ENCODE peak calls at places on chromosomes 2 and 18, in seven cellular contexts. One of them, this sample, is unnamed.

GRCh38 chr2:161017780-161018440 is 142.3 kb upstream of the TANK start:
- DNase-seq in NCI-H2081: no peak
- DNase-seq in adrenal gland: no peak
- DNase-seq in activated T-helper 1 cell treated with anti-CD3 and anti-CD28 coated beads, Interleukin-2, amount 50 U/mL, for 16 hours: no peak
- DNase-seq in choroid plexus epithelial cell: peak
- DNase-seq in stimulated activated naive B cell treated with anti-CD40 and anti-IgM and Interleukin-4, amounts not matched to agents 10 μg/mL and 1 μg/mL and 100 μg/mL, for 72 hours: no peak
- DNase-seq in activated CD8-positive, alpha-beta memory T cell treated with anti-CD3 and anti-CD28 coated beads, Interleukin-2, amount 10 ng/mL, durations not matched to agents 7 days and 5 days: no peak
- DNase-seq in this sample: no peak

GRCh38 chr2:230631470-230631869 is 81.2 kb upstream of the CAB39 start:
- DNase-seq in stimulated activated naive B cell treated with anti-CD40 and anti-IgM and Interleukin-4, amounts not matched to agents 10 μg/mL and 1 μg/mL and 100 μg/mL, for 72 hours: no peak
- DNase-seq in activated T-helper 1 cell treated with anti-CD3 and anti-CD28 coated beads, Interleukin-2, amount 50 U/mL, for 16 hours: no peak
- DNase-seq in adrenal gland: no peak
- DNase-seq in activated CD8-positive, alpha-beta memory T cell treated with anti-CD3 and anti-CD28 coated beads, Interleukin-2, amount 10 ng/mL, durations not matched to agents 7 days and 5 days: no peak
- DNase-seq in choroid plexus epithelial cell: no peak
- DNase-seq in NCI-H2081: no peak
- DNase-seq in this sample: no peak

GRCh38 chr2:25912851-25913695 is 34.8 kb upstream of the ASXL2 start:
- DNase-seq in choroid plexus epithelial cell: peak
- DNase-seq in activated CD8-positive, alpha-beta memory T cell treated with anti-CD3 and anti-CD28 coated beads, Interleukin-2, amount 10 ng/mL, durations not matched to agents 7 days and 5 days: no peak
- DNase-seq in NCI-H2081: no peak
- DNase-seq in stimulated activated naive B cell treated with anti-CD40 and anti-IgM and Interleukin-4, amounts not matched to agents 10 μg/mL and 1 μg/mL and 100 μg/mL, for 72 hours: no peak
- DNase-seq in adrenal gland: no peak
- DNase-seq in activated T-helper 1 cell treated with anti-CD3 and anti-CD28 coated beads, Interleukin-2, amount 50 U/mL, for 16 hours: no peak
- DNase-seq in this sample: no peak

GRCh38 chr2:240846881-240847601 is 21.6 kb upstream of the AGXT start:
- DNase-seq in NCI-H2081: no peak
- DNase-seq in stimulated activated naive B cell treated with anti-CD40 and anti-IgM and Interleukin-4, amounts not matched to agents 10 μg/mL and 1 μg/mL and 100 μg/mL, for 72 hours: no peak
- DNase-seq in choroid plexus epithelial cell: no peak
- DNase-seq in adrenal gland: no peak
- DNase-seq in activated T-helper 1 cell treated with anti-CD3 and anti-CD28 coated beads, Interleukin-2, amount 50 U/mL, for 16 hours: no peak
- DNase-seq in activated CD8-positive, alpha-beta memory T cell treated with anti-CD3 and anti-CD28 coated beads, Interleukin-2, amount 10 ng/mL, durations not matched to agents 7 days and 5 days: no peak
- DNase-seq in this sample: no peak

GRCh38 chr18:11909597-11910026 is 1.5 kb upstream of the MPPE1 start:
- DNase-seq in stimulated activated naive B cell treated with anti-CD40 and anti-IgM and Interleukin-4, amounts not matched to agents 10 μg/mL and 1 μg/mL and 100 μg/mL, for 72 hours: no peak
- DNase-seq in choroid plexus epithelial cell: no peak
- DNase-seq in activated T-helper 1 cell treated with anti-CD3 and anti-CD28 coated beads, Interleukin-2, amount 50 U/mL, for 16 hours: no peak
- DNase-seq in activated CD8-positive, alpha-beta memory T cell treated with anti-CD3 and anti-CD28 coated beads, Interleukin-2, amount 10 ng/mL, durations not matched to agents 7 days and 5 days: no peak
- DNase-seq in NCI-H2081: no peak
- DNase-seq in adrenal gland: peak
- DNase-seq in this sample: no peak

GRCh38 chr18:63994783-63995399 is 25.0 kb downstream of the SERPINB8 start:
- DNase-seq in adrenal gland: peak
- DNase-seq in choroid plexus epithelial cell: peak
- DNase-seq in NCI-H2081: no peak
- DNase-seq in activated CD8-positive, alpha-beta memory T cell treated with anti-CD3 and anti-CD28 coated beads, Interleukin-2, amount 10 ng/mL, durations not matched to agents 7 days and 5 days: peak
- DNase-seq in activated T-helper 1 cell treated with anti-CD3 and anti-CD28 coated beads, Interleukin-2, amount 50 U/mL, for 16 hours: no peak
- DNase-seq in stimulated activated naive B cell treated with anti-CD40 and anti-IgM and Interleukin-4, amounts not matched to agents 10 μg/mL and 1 μg/mL and 100 μg/mL, for 72 hours: peak
- DNase-seq in this sample: no peak

GRCh38 chr2:102735431-102736130 is 26.2 kb upstream of the TMEM182 start:
- DNase-seq in choroid plexus epithelial cell: peak
- DNase-seq in activated CD8-positive, alpha-beta memory T cell treated with anti-CD3 and anti-CD28 coated beads, Interleukin-2, amount 10 ng/mL, durations not matched to agents 7 days and 5 days: no peak
- DNase-seq in adrenal gland: no peak
- DNase-seq in NCI-H2081: no peak
- DNase-seq in activated T-helper 1 cell treated with anti-CD3 and anti-CD28 coated beads, Interleukin-2, amount 50 U/mL, for 16 hours: no peak
- DNase-seq in stimulated activated naive B cell treated with anti-CD40 and anti-IgM and Interleukin-4, amounts not matched to agents 10 μg/mL and 1 μg/mL and 100 μg/mL, for 72 hours: no peak
- DNase-seq in this sample: no peak

GRCh38 chr2:69013837-69014796 is 1.1 kb downstream of the ANTXR1 start:
- DNase-seq in adrenal gland: no peak
- DNase-seq in NCI-H2081: no peak
- DNase-seq in choroid plexus epithelial cell: peak
- DNase-seq in activated T-helper 1 cell treated with anti-CD3 and anti-CD28 coated beads, Interleukin-2, amount 50 U/mL, for 16 hours: no peak
- DNase-seq in activated CD8-positive, alpha-beta memory T cell treated with anti-CD3 and anti-CD28 coated beads, Interleukin-2, amount 10 ng/mL, durations not matched to agents 7 days and 5 days: no peak
- DNase-seq in stimulated activated naive B cell treated with anti-CD40 and anti-IgM and Interleukin-4, amounts not matched to agents 10 μg/mL and 1 μg/mL and 100 μg/mL, for 72 hours: no peak
- DNase-seq in this sample: no peak

GRCh38 chr2:174683392-174683759 is 80.9 kb downstream of the CHRNA1 start:
- DNase-seq in choroid plexus epithelial cell: peak
- DNase-seq in stimulated activated naive B cell treated with anti-CD40 and anti-IgM and Interleukin-4, amounts not matched to agents 10 μg/mL and 1 μg/mL and 100 μg/mL, for 72 hours: no peak
- DNase-seq in NCI-H2081: no peak
- DNase-seq in activated T-helper 1 cell treated with anti-CD3 and anti-CD28 coated beads, Interleukin-2, amount 50 U/mL, for 16 hours: no peak
- DNase-seq in adrenal gland: no peak
- DNase-seq in activated CD8-positive, alpha-beta memory T cell treated with anti-CD3 and anti-CD28 coated beads, Interleukin-2, amount 10 ng/mL, durations not matched to agents 7 days and 5 days: no peak
- DNase-seq in this sample: no peak

GRCh38 chr2:34096552-34097171 is 497.6 kb upstream of the FAM98A start:
- DNase-seq in stimulated activated naive B cell treated with anti-CD40 and anti-IgM and Interleukin-4, amounts not matched to agents 10 μg/mL and 1 μg/mL and 100 μg/mL, for 72 hours: peak
- DNase-seq in NCI-H2081: peak
- DNase-seq in activated T-helper 1 cell treated with anti-CD3 and anti-CD28 coated beads, Interleukin-2, amount 50 U/mL, for 16 hours: no peak
- DNase-seq in adrenal gland: peak
- DNase-seq in activated CD8-positive, alpha-beta memory T cell treated with anti-CD3 and anti-CD28 coated beads, Interleukin-2, amount 10 ng/mL, durations not matched to agents 7 days and 5 days: peak
- DNase-seq in choroid plexus epithelial cell: peak
- DNase-seq in this sample: peak

GRCh38 chr2:240402566-240403295 is 32.7 kb upstream of the GPC1 start:
- DNase-seq in NCI-H2081: no peak
- DNase-seq in stimulated activated naive B cell treated with anti-CD40 and anti-IgM and Interleukin-4, amounts not matched to agents 10 μg/mL and 1 μg/mL and 100 μg/mL, for 72 hours: no peak
- DNase-seq in activated CD8-positive, alpha-beta memory T cell treated with anti-CD3 and anti-CD28 coated beads, Interleukin-2, amount 10 ng/mL, durations not matched to agents 7 days and 5 days: no peak
- DNase-seq in activated T-helper 1 cell treated with anti-CD3 and anti-CD28 coated beads, Interleukin-2, amount 50 U/mL, for 16 hours: no peak
- DNase-seq in adrenal gland: peak
- DNase-seq in choroid plexus epithelial cell: no peak
- DNase-seq in this sample: no peak

GRCh38 chr18:57218281-57218680 is 71.4 kb downstream of the BOD1L2 start:
- DNase-seq in activated CD8-positive, alpha-beta memory T cell treated with anti-CD3 and anti-CD28 coated beads, Interleukin-2, amount 10 ng/mL, durations not matched to agents 7 days and 5 days: no peak
- DNase-seq in activated T-helper 1 cell treated with anti-CD3 and anti-CD28 coated beads, Interleukin-2, amount 50 U/mL, for 16 hours: no peak
- DNase-seq in NCI-H2081: no peak
- DNase-seq in adrenal gland: no peak
- DNase-seq in stimulated activated naive B cell treated with anti-CD40 and anti-IgM and Interleukin-4, amounts not matched to agents 10 μg/mL and 1 μg/mL and 100 μg/mL, for 72 hours: no peak
- DNase-seq in choroid plexus epithelial cell: no peak
- DNase-seq in this sample: no peak

GRCh38 chr2:73992036-73992435 is 7.3 kb downstream of the TET3 start:
- DNase-seq in adrenal gland: no peak
- DNase-seq in choroid plexus epithelial cell: no peak
- DNase-seq in NCI-H2081: no peak
- DNase-seq in activated CD8-positive, alpha-beta memory T cell treated with anti-CD3 and anti-CD28 coated beads, Interleukin-2, amount 10 ng/mL, durations not matched to agents 7 days and 5 days: no peak
- DNase-seq in stimulated activated naive B cell treated with anti-CD40 and anti-IgM and Interleukin-4, amounts not matched to agents 10 μg/mL and 1 μg/mL and 100 μg/mL, for 72 hours: no peak
- DNase-seq in activated T-helper 1 cell treated with anti-CD3 and anti-CD28 coated beads, Interleukin-2, amount 50 U/mL, for 16 hours: no peak
- DNase-seq in this sample: no peak

GRCh38 chr2:223500690-223501089 is 101.5 kb downstream of the SCG2 start:
- DNase-seq in activated CD8-positive, alpha-beta memory T cell treated with anti-CD3 and anti-CD28 coated beads, Interleukin-2, amount 10 ng/mL, durations not matched to agents 7 days and 5 days: no peak
- DNase-seq in activated T-helper 1 cell treated with anti-CD3 and anti-CD28 coated beads, Interleukin-2, amount 50 U/mL, for 16 hours: no peak
- DNase-seq in adrenal gland: no peak
- DNase-seq in NCI-H2081: no peak
- DNase-seq in stimulated activated naive B cell treated with anti-CD40 and anti-IgM and Interleukin-4, amounts not matched to agents 10 μg/mL and 1 μg/mL and 100 μg/mL, for 72 hours: no peak
- DNase-seq in choroid plexus epithelial cell: no peak
- DNase-seq in this sample: no peak

GRCh38 chr18:13452448-13452811 is 233.9 kb downstream of the LDLRAD4 start:
- DNase-seq in activated T-helper 1 cell treated with anti-CD3 and anti-CD28 coated beads, Interleukin-2, amount 50 U/mL, for 16 hours: no peak
- DNase-seq in adrenal gland: peak
- DNase-seq in activated CD8-positive, alpha-beta memory T cell treated with anti-CD3 and anti-CD28 coated beads, Interleukin-2, amount 10 ng/mL, durations not matched to agents 7 days and 5 days: no peak
- DNase-seq in NCI-H2081: no peak
- DNase-seq in choroid plexus epithelial cell: peak
- DNase-seq in stimulated activated naive B cell treated with anti-CD40 and anti-IgM and Interleukin-4, amounts not matched to agents 10 μg/mL and 1 μg/mL and 100 μg/mL, for 72 hours: no peak
- DNase-seq in this sample: no peak

GRCh38 chr18:31482051-31482450 is 15.9 kb upstream of the DSG2 start:
- DNase-seq in activated T-helper 1 cell treated with anti-CD3 and anti-CD28 coated beads, Interleukin-2, amount 50 U/mL, for 16 hours: no peak
- DNase-seq in NCI-H2081: no peak
- DNase-seq in choroid plexus epithelial cell: no peak
- DNase-seq in activated CD8-positive, alpha-beta memory T cell treated with anti-CD3 and anti-CD28 coated beads, Interleukin-2, amount 10 ng/mL, durations not matched to agents 7 days and 5 days: no peak
- DNase-seq in adrenal gland: no peak
- DNase-seq in stimulated activated naive B cell treated with anti-CD40 and anti-IgM and Interleukin-4, amounts not matched to agents 10 μg/mL and 1 μg/mL and 100 μg/mL, for 72 hours: no peak
- DNase-seq in this sample: no peak

GRCh38 chr2:215751911-215752272 is 261.5 kb downstream of the MREG start:
- DNase-seq in activated CD8-positive, alpha-beta memory T cell treated with anti-CD3 and anti-CD28 coated beads, Interleukin-2, amount 10 ng/mL, durations not matched to agents 7 days and 5 days: no peak
- DNase-seq in stimulated activated naive B cell treated with anti-CD40 and anti-IgM and Interleukin-4, amounts not matched to agents 10 μg/mL and 1 μg/mL and 100 μg/mL, for 72 hours: no peak
- DNase-seq in NCI-H2081: no peak
- DNase-seq in activated T-helper 1 cell treated with anti-CD3 and anti-CD28 coated beads, Interleukin-2, amount 50 U/mL, for 16 hours: no peak
- DNase-seq in adrenal gland: no peak
- DNase-seq in choroid plexus epithelial cell: no peak
- DNase-seq in this sample: no peak

GRCh38 chr18:13220326-13220991 is 1.9 kb downstream of the LDLRAD4 start:
- DNase-seq in activated CD8-positive, alpha-beta memory T cell treated with anti-CD3 and anti-CD28 coated beads, Interleukin-2, amount 10 ng/mL, durations not matched to agents 7 days and 5 days: no peak
- DNase-seq in NCI-H2081: no peak
- DNase-seq in choroid plexus epithelial cell: no peak
- DNase-seq in adrenal gland: no peak
- DNase-seq in stimulated activated naive B cell treated with anti-CD40 and anti-IgM and Interleukin-4, amounts not matched to agents 10 μg/mL and 1 μg/mL and 100 μg/mL, for 72 hours: no peak
- DNase-seq in activated T-helper 1 cell treated with anti-CD3 and anti-CD28 coated beads, Interleukin-2, amount 50 U/mL, for 16 hours: no peak
- DNase-seq in this sample: no peak

GRCh38 chr2:121333231-121333630 is 48.2 kb upstream of the TFCP2L1 start:
- DNase-seq in activated CD8-positive, alpha-beta memory T cell treated with anti-CD3 and anti-CD28 coated beads, Interleukin-2, amount 10 ng/mL, durations not matched to agents 7 days and 5 days: no peak
- DNase-seq in adrenal gland: no peak
- DNase-seq in choroid plexus epithelial cell: no peak
- DNase-seq in NCI-H2081: no peak
- DNase-seq in stimulated activated naive B cell treated with anti-CD40 and anti-IgM and Interleukin-4, amounts not matched to agents 10 μg/mL and 1 μg/mL and 100 μg/mL, for 72 hours: no peak
- DNase-seq in activated T-helper 1 cell treated with anti-CD3 and anti-CD28 coated beads, Interleukin-2, amount 50 U/mL, for 16 hours: no peak
- DNase-seq in this sample: no peak

GRCh38 chr2:188659656-188660406 is 314.3 kb upstream of the COL3A1 start:
- DNase-seq in stimulated activated naive B cell treated with anti-CD40 and anti-IgM and Interleukin-4, amounts not matched to agents 10 μg/mL and 1 μg/mL and 100 μg/mL, for 72 hours: no peak
- DNase-seq in choroid plexus epithelial cell: peak
- DNase-seq in NCI-H2081: no peak
- DNase-seq in adrenal gland: no peak
- DNase-seq in activated CD8-positive, alpha-beta memory T cell treated with anti-CD3 and anti-CD28 coated beads, Interleukin-2, amount 10 ng/mL, durations not matched to agents 7 days and 5 days: no peak
- DNase-seq in activated T-helper 1 cell treated with anti-CD3 and anti-CD28 coated beads, Interleukin-2, amount 50 U/mL, for 16 hours: no peak
- DNase-seq in this sample: no peak

GRCh38 chr2:238986491-238987351 is 138.8 kb downstream of the TWIST2 start:
- DNase-seq in activated T-helper 1 cell treated with anti-CD3 and anti-CD28 coated beads, Interleukin-2, amount 50 U/mL, for 16 hours: no peak
- DNase-seq in activated CD8-positive, alpha-beta memory T cell treated with anti-CD3 and anti-CD28 coated beads, Interleukin-2, amount 10 ng/mL, durations not matched to agents 7 days and 5 days: no peak
- DNase-seq in stimulated activated naive B cell treated with anti-CD40 and anti-IgM and Interleukin-4, amounts not matched to agents 10 μg/mL and 1 μg/mL and 100 μg/mL, for 72 hours: no peak
- DNase-seq in adrenal gland: no peak
- DNase-seq in NCI-H2081: no peak
- DNase-seq in choroid plexus epithelial cell: no peak
- DNase-seq in this sample: no peak

This sample was measured in iPS DF 6.9.